ENCODE peak calls at places on chromosomes 5 and 9, in nine cellular contexts. R is H7; U is stimulated activated CD4-positive, alpha-beta T cell treated with anti-CD3 and anti-CD28 coated beads, Interleukin-2, amount 100 ng/mL, for 48 hours; P is DMS153; L is colonic mucosa; B is HuH-7; Q is heart left ventricle; Y is ELF-1; E is activated CD4-positive, alpha-beta T cell treated with anti-CD3 and anti-CD28 coated beads, Interleukin-2, amount 50 U/mL, for 24 hours. S is an unnamed sample.

GRCh38 chr9:97811534-97812246 is 41.3 kb upstream of the FOXE1 start:
- DNase-seq in L (no peak), B (no peak), E (no peak), U (no peak), Q (no peak), Y (no peak), P (no peak), R (no peak), S (no peak)

GRCh38 chr9:131657890-131658752 is 81.8 kb downstream of the RAPGEF1 start:
- DNase-seq in Q (no peak), R (no peak), U (no peak), E (no peak), B (no peak), L (no peak), P (no peak), Y (no peak), S (peak; percentile 43)

GRCh38 chr5:76544268-76544926 is 78.8 kb downstream of the F2RL2 start:
- DNase-seq in L (peak; percentile 67), B (peak; percentile 65), P (no peak), Y (peak; percentile 52), E (peak; percentile 57), U (no peak), Q (no peak), R (peak; percentile 48), S (peak; percentile 28)

GRCh38 chr5:108386345-108387061 is 4.6 kb upstream of the FBXL17 start:
- DNase-seq in U (no peak), E (no peak), B (no peak), L (no peak), R (no peak), Y (no peak), P (no peak), Q (no peak), S (no peak)

GRCh38 chr5:2135833-2136232 is 253.1 kb upstream of the IRX4 start:
- DNase-seq in E (no peak), U (no peak), R (peak; percentile 57), P (no peak), Q (no peak), B (no peak), L (no peak), Y (no peak), S (no peak)

GRCh38 chr9:87277346-87277745 is 220.3 kb upstream of the DAPK1 start:
- DNase-seq in B (no peak), L (no peak), U (no peak), P (no peak), E (no peak), Q (no peak), R (no peak), Y (no peak), S (no peak)

GRCh38 chr5:116488334-116488733 is 86.3 kb downstream of the SEMA6A start:
- DNase-seq in U (no peak), E (no peak), B (no peak), R (no peak), Q (no peak), L (no peak), Y (no peak), P (no peak), S (no peak)

GRCh38 chr9:136086213-136086881 is 8.7 kb downstream of the NACC2 start:
- DNase-seq in R (peak; percentile 85), B (no peak), E (no peak), U (no peak), Y (no peak), Q (no peak), P (no peak), L (peak; percentile 15), S (no peak)

GRCh38 chr5:130549884-130550552 is 615.0 kb downstream of the HINT1 start:
- DNase-seq in L (no peak), Q (no peak), Y (no peak), P (no peak), U (no peak), B (no peak), E (no peak), R (no peak), S (no peak)

GRCh38 chr5:59246470-59247250 is 646.9 kb downstream of the PDE4D start:
- DNase-seq in U (no peak), P (no peak), Y (no peak), L (no peak), E (no peak), Q (no peak), B (no peak), R (no peak), S (no peak)

GRCh38 chr5:147558131-147558730 is 48.4 kb upstream of the DPYSL3 start:
- DNase-seq in U (no peak), L (no peak), E (no peak), R (no peak), B (no peak), Y (no peak), P (no peak), Q (no peak), S (no peak)

GRCh38 chr9:2448193-2448738 is 173.3 kb upstream of the VLDLR start:
- DNase-seq in Y (no peak), R (no peak), U (no peak), P (no peak), B (no peak), L (no peak), E (no peak), Q (no peak), S (no peak)

GRCh38 chr9:123382659-123383511 is 26.9 kb downstream of the CRB2 start:
- DNase-seq in P (no peak), E (no peak), B (no peak), U (no peak), Q (no peak), R (no peak), Y (no peak), L (no peak), S (no peak)

GRCh38 chr5:112794410-112794809 is 56.7 kb downstream of the APC start:
- DNase-seq in U (no peak), Q (peak; percentile 42), R (no peak), L (no peak), E (no peak), P (no peak), Y (no peak), B (no peak), S (no peak)

GRCh38 chr9:920927-921326 is 55.5 kb upstream of the DMRT3 start:
- DNase-seq in E (no peak), Y (no peak), Q (no peak), B (no peak), U (no peak), R (no peak), L (no peak), P (no peak), S (no peak)

GRCh38 chr5:143155445-143155844 is 248.0 kb downstream of the NR3C1 start:
- DNase-seq in P (no peak), B (no peak), U (no peak), Y (no peak), L (no peak), Q (no peak), R (no peak), E (no peak), S (no peak)

GRCh38 chr9:123996731-123997421 is 14.7 kb upstream of the LHX2 start:
- DNase-seq in E (peak; percentile 63), Y (peak; percentile 70), P (no peak), Q (no peak), L (no peak), R (peak; percentile 77), B (no peak), U (peak; percentile 43), S (no peak)

GRCh38 chr9:89593776-89594427 is 10.9 kb upstream of the GADD45G start:
- DNase-seq in L (peak; percentile 66), Y (peak; percentile 91), R (peak; percentile 88), P (no peak), B (peak; percentile 71), U (peak; percentile 69), Q (peak; percentile 29), E (peak; percentile 61), S (no peak)

GRCh38 chr9:84141762-84142370 is 161.3 kb downstream of the RMI1 start:
- DNase-seq in B (no peak), R (peak; percentile 43), Q (no peak), Y (no peak), L (no peak), P (peak; percentile 62), E (no peak), U (no peak), S (no peak)

GRCh38 chr9:136865768-136866103 is 372 bp downstream of the EDF1 start:
- DNase-seq in U (no peak), L (peak; percentile 69), E (no peak), B (no peak), R (peak; percentile 88), Y (no peak), P (no peak), Q (peak; percentile 43), S (no peak)

GRCh38 chr9:35689601-35690446 is at the start of gene TPM2:
- DNase-seq in Y (peak; percentile 86), B (no peak), L (peak; percentile 50), E (no peak), P (no peak), R (peak; percentile 95), U (no peak), Q (peak; percentile 88), S (no peak)

GRCh38 chr9:90770927-90771326 is 30.7 kb upstream of the SYK start:
- DNase-seq in Q (no peak), E (no peak), B (no peak), Y (no peak), L (no peak), R (no peak), U (no peak), P (no peak), S (no peak)

GRCh38 chr9:93091453-93092081 is 4.5 kb upstream of the CARD19 start:
- DNase-seq in Y (no peak), E (peak; percentile 76), L (peak; percentile 28), R (peak; percentile 10), P (no peak), U (peak; percentile 50), B (no peak), Q (peak; percentile 18), S (peak; percentile 44)

GRCh38 chr9:95509851-95510529 is 6.8 kb downstream of the PTCH1 start:
- DNase-seq in Y (no peak), E (no peak), R (no peak), L (peak; percentile 47), B (no peak), U (no peak), Q (peak; percentile 30), P (no peak), S (no peak)

GRCh38 chr5:141508808-141509611 is 20.1 kb downstream of the PCDHGC5 start:
- DNase-seq in L (no peak), B (no peak), U (no peak), P (no peak), R (peak; percentile 91), Q (peak; percentile 58), E (no peak), Y (peak; percentile 78), S (no peak)

GRCh38 chr9:137299938-137300337 is 2.1 kb downstream of the NRARP start:
- DNase-seq in B (no peak), L (peak; percentile 52), P (peak; percentile 12), R (no peak), Q (peak; percentile 37), E (no peak), Y (no peak), U (no peak), S (no peak)

GRCh38 chr9:118959366-118959765 is 409.9 kb downstream of the BRINP1 start:
- DNase-seq in P (no peak), L (no peak), U (no peak), B (no peak), Y (no peak), E (no peak), Q (no peak), R (no peak), S (no peak)

GRCh38 chr5:150458819-150459557 is 9.4 kb upstream of the RPS14 start:
- DNase-seq in L (peak; percentile 89), B (peak; percentile 79), P (no peak), E (peak; percentile 83), Q (peak; percentile 79), R (peak; percentile 95), Y (peak; percentile 88), U (peak; percentile 91), S (no peak)

GRCh38 chr9:94144394-94144793 is 60.1 kb downstream of the PTPDC1 start:
- DNase-seq in E (no peak), P (no peak), L (no peak), U (no peak), B (no peak), R (no peak), Q (no peak), Y (no peak), S (no peak)

GRCh38 chr5:91269198-91269597 is 113.9 kb downstream of the ARRDC3 start:
- DNase-seq in R (no peak), B (no peak), Y (no peak), L (no peak), Q (no peak), U (no peak), E (no peak), P (no peak), S (no peak)

GRCh38 chr5:152622628-152623027 is 217.5 kb upstream of the NMUR2 start:
- DNase-seq in E (no peak), U (no peak), R (no peak), B (no peak), L (no peak), Y (no peak), Q (peak; percentile 17), P (no peak), S (no peak)

S was measured in HL-60.